ENCODE peak calls at places on chromosomes 1 and 21, in seven cellular contexts. Z, N, V, P, T, H and S are unnamed samples.

GRCh38 chr1:28613175-28613574 is 21.1 kb downstream of the RAB42 start:
- DNase-seq in Z (no peak), N (no peak), V (no peak), P (no peak), T (no peak), H (no peak), S (no peak)

GRCh38 chr1:28087614-28088167 is 719 bp downstream of the EYA3 start:
- DNase-seq in Z (no peak), N (peak), V (peak), P (peak), T (no peak), H (no peak), S (no peak)

GRCh38 chr1:236966636-236967035 is 37.6 kb downstream of the MT1HL1 start:
- DNase-seq in Z (no peak), N (no peak), V (no peak), P (no peak), T (no peak), H (no peak), S (no peak)

GRCh38 chr1:157326173-157326859 is 188.1 kb upstream of the ETV3 start:
- DNase-seq in Z (no peak), N (no peak), V (no peak), P (no peak), T (no peak), H (no peak), S (no peak)

GRCh38 chr1:172719694-172720138 is 60.8 kb downstream of the FASLG start:
- DNase-seq in Z (no peak), N (peak), V (no peak), P (peak), T (no peak), H (peak), S (peak)

GRCh38 chr1:55216078-55216477 is 914 bp upstream of the USP24 start:
- DNase-seq in Z (no peak), N (no peak), V (no peak), P (no peak), T (no peak), H (no peak), S (no peak)

GRCh38 chr1:97252076-97252475 is 530.5 kb downstream of the PTBP2 start:
- DNase-seq in Z (no peak), N (no peak), V (no peak), P (peak), T (no peak), H (no peak), S (no peak)

GRCh38 chr21:36113647-36114428 is 21.0 kb upstream of the CBR3 start:
- DNase-seq in Z (peak), N (no peak), V (no peak), P (no peak), T (no peak), H (no peak), S (peak)